ENCODE peak calls at places on chromosome 1, in six cellular contexts. One of them, this sample, is unnamed.
A peak's percentile ranks its signal among the peaks of the same experiment; 100 is the strongest.

GRCh38 chr1:221165331-221166161 is 286.3 kb downstream of the HLX start:
- DNase-seq in CD8-positive, alpha-beta memory T cell: no peak
- DNase-seq in HFF-Myc: no peak
- DNase-seq in EL: no peak
- DNase-seq in GM12865: no peak
- DNase-seq in fibroblast of the aortic adventitia: peak; percentile 66
- DNase-seq in this sample: no peak

GRCh38 chr1:46718340-46718726 is 581 bp downstream of the EFCAB14 start:
- DNase-seq in CD8-positive, alpha-beta memory T cell: no peak
- DNase-seq in HFF-Myc: no peak
- DNase-seq in EL: no peak
- DNase-seq in GM12865: no peak
- DNase-seq in fibroblast of the aortic adventitia: no peak
- DNase-seq in this sample: no peak

GRCh38 chr1:165068716-165069115 is 287.8 kb downstream of the LMX1A start:
- DNase-seq in CD8-positive, alpha-beta memory T cell: no peak
- DNase-seq in HFF-Myc: no peak
- DNase-seq in EL: no peak
- DNase-seq in GM12865: no peak
- DNase-seq in fibroblast of the aortic adventitia: no peak
- DNase-seq in this sample: no peak

GRCh38 chr1:154998818-154999650 is 3.6 kb upstream of the ZBTB7B start:
- DNase-seq in CD8-positive, alpha-beta memory T cell: peak; percentile 52
- DNase-seq in HFF-Myc: peak; percentile 64
- DNase-seq in EL: peak; percentile 79
- DNase-seq in GM12865: peak; percentile 93
- DNase-seq in fibroblast of the aortic adventitia: peak; percentile 77
- DNase-seq in this sample: peak; percentile 93

GRCh38 chr1:3003941-3004270 is 17.4 kb upstream of the ACTRT2 start:
- DNase-seq in CD8-positive, alpha-beta memory T cell: no peak
- DNase-seq in HFF-Myc: no peak
- DNase-seq in EL: no peak
- DNase-seq in GM12865: no peak
- DNase-seq in fibroblast of the aortic adventitia: no peak
- DNase-seq in this sample: no peak

GRCh38 chr1:154524881-154525280 is 22.7 kb upstream of the SHE start:
- DNase-seq in CD8-positive, alpha-beta memory T cell: no peak
- DNase-seq in HFF-Myc: no peak
- DNase-seq in EL: no peak
- DNase-seq in GM12865: no peak
- DNase-seq in fibroblast of the aortic adventitia: no peak
- DNase-seq in this sample: no peak

GRCh38 chr1:55378582-55378981 is 163.4 kb upstream of the USP24 start:
- DNase-seq in CD8-positive, alpha-beta memory T cell: no peak
- DNase-seq in HFF-Myc: no peak
- DNase-seq in EL: no peak
- DNase-seq in GM12865: peak; percentile 41
- DNase-seq in fibroblast of the aortic adventitia: peak; percentile 47
- DNase-seq in this sample: peak; percentile 72

GRCh38 chr1:110607663-110608230 is 1.6 kb upstream of the KCNA2 start:
- DNase-seq in CD8-positive, alpha-beta memory T cell: no peak
- DNase-seq in HFF-Myc: no peak
- DNase-seq in EL: no peak
- DNase-seq in GM12865: no peak
- DNase-seq in fibroblast of the aortic adventitia: no peak
- DNase-seq in this sample: no peak

GRCh38 chr1:55057956-55058298 is 18.6 kb downstream of the PCSK9 start:
- DNase-seq in CD8-positive, alpha-beta memory T cell: no peak
- DNase-seq in HFF-Myc: no peak
- DNase-seq in EL: no peak
- DNase-seq in GM12865: no peak
- DNase-seq in fibroblast of the aortic adventitia: no peak
- DNase-seq in this sample: no peak

This sample was measured in NT2/D1.